ENCODE peak calls at places on chromosomes 12 and 14, in four cellular contexts. C is GM12891, L is H1, S is HepG2. T is an unnamed sample.
A peak's percentile ranks its signal among the peaks of the same experiment; 100 is the strongest.

GRCh38 chr14:105070760-105071137 is 5.5 kb upstream of the GPR132 start:
- DNase-seq in C (no peak), L (no peak), S (no peak), T (no peak)

GRCh38 chr12:126676426-126676825 is 1590.5 kb upstream of the TMEM132C start:
- DNase-seq in C (no peak), L (no peak), S (no peak), T (no peak)

GRCh38 chr12:128078311-128078851 is 188.6 kb upstream of the TMEM132C start:
- DNase-seq in C (no peak), L (no peak), S (no peak), T (no peak)

GRCh38 chr12:124509676-124510300 is 57.6 kb downstream of the NCOR2 start:
- DNase-seq in C (no peak), L (no peak), S (peak; percentile 86), T (no peak)

GRCh38 chr12:65977384-65977783 is 153.1 kb downstream of the HMGA2 start:
- DNase-seq in C (no peak), L (no peak), S (no peak), T (no peak)

GRCh38 chr12:50344775-50345174 is 51.6 kb downstream of the FAM186A start:
- DNase-seq in C (no peak), L (no peak), S (no peak), T (no peak)

GRCh38 chr14:31122921-31123320 is 84.7 kb downstream of the HECTD1 start:
- DNase-seq in C (no peak), L (no peak), S (no peak), T (no peak)

GRCh38 chr14:45133683-45134050 is 614 bp downstream of the FKBP3 start:
- DNase-seq in C (no peak), L (no peak), S (no peak), T (no peak)

GRCh38 chr12:18454330-18454729 is 193.0 kb downstream of the PIK3C2G start:
- DNase-seq in C (no peak), L (no peak), S (no peak), T (no peak)

GRCh38 chr12:102474438-102475064 is 5.8 kb downstream of the IGF1 start:
- DNase-seq in C (no peak), L (no peak), S (no peak), T (no peak)

GRCh38 chr14:96568646-96569045 is 66.5 kb downstream of the PAPOLA start:
- DNase-seq in C (no peak), L (no peak), S (no peak), T (no peak)

GRCh38 chr14:96231731-96232130 is 24.3 kb upstream of the BDKRB1 start:
- DNase-seq in C (no peak), L (no peak), S (no peak), T (no peak)

GRCh38 chr14:64696355-64696844 is 7.8 kb upstream of the PLEKHG3 start:
- DNase-seq in C (no peak), L (no peak), S (no peak), T (no peak)
- TF ChIP-seq POLR2AphosphoS5 in C (no peak), L (no peak), S (no peak), T (no peak)

GRCh38 chr12:108634225-108634795 is 616 bp upstream of the SELPLG start:
- DNase-seq in C (no peak), L (no peak), S (no peak), T (no peak)

GRCh38 chr12:108637222-108637621 is 3.5 kb upstream of the SELPLG start:
- DNase-seq in C (no peak), L (no peak), S (no peak), T (no peak)

GRCh38 chr12:108635997-108636808 is 2.5 kb upstream of the SELPLG start:
- DNase-seq in C (no peak), L (no peak), S (no peak), T (no peak)

GRCh38 chr12:108633534-108634224 is at the start of gene SELPLG:
- DNase-seq in C (peak; percentile 68), L (no peak), S (no peak), T (peak; percentile 83)

DNA sequence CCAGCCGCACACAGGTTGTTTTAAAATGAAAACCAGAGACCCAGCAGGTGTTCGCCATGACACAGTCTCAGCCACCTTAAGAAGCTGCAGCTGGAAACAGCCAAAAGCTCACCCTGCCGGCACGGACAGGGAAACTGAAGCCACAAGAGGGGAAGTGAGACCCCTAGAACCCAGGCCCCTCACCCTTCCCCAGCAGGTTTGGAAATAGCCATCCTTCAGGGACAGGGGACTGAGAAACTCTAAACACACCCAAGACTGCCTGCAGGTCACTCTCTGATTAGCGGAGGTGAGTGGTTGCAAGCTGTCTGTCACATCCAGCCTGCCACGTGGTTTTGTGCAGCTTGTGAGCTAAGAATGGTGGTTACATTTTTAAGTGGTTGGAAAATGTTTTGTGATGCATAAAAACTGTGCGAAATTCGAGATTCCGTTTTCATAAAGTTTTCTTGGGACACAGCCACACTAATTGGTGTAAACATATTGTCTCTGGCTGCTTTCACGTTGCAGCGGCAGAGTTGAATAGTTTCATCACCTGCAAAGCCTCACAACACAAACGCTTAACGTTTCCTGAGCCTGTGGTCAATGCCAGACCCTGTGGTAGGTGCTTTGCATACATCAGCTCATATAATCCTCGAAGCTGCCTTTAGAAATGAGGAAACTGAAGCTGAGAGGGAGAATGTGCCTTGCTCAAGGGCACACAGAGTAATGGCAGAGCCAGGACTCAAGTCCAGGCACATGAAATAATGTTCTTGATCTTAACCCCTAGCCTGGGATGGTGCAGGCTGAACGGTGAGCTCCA is 1.7 kb upstream of the SELPLG start:
- DNase-seq in C (peak; percentile 56), L (no peak), S (no peak), T (peak; percentile 57)
- TF ChIP-seq TAF1 in C (peak; percentile 59), L (no peak), S (no peak), T (no peak)

DNA sequence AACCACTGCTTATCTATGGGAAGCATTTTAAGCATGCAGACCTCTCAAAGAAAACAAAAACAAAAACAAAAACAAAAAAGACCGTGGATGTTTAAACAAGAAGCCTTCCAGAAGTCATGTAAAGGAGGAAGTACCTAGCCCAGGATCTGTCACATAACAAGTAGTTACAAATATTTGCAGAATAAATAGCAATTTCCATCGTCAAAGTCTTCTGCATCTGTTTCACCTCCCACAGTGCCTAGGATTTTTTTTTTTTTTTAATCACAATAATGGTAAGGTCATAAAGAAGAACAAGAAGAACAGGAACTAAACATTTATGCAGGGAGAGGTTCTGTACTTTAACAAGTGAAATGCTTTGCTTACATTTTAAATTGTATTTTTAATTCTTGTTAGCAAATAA is 2.4 kb upstream of the STXBP6 start:
- DNase-seq in C (no peak), L (no peak), S (no peak), T (no peak)
- TF ChIP-seq POLR2A in C (no peak), L (no peak), S (no peak), T (no peak)

GRCh38 chr12:121787063-121787774 is 6.3 kb downstream of the RHOF start:
- DNase-seq in C (no peak), L (no peak), S (no peak), T (no peak)
- TF ChIP-seq POLR2AphosphoS5 in C (no peak), L (no peak), S (no peak), T (no peak)

GRCh38 chr12:102879-103168 is 36.3 kb downstream of the IQSEC3 start:
- DNase-seq in C (no peak), L (peak; percentile 66), S (no peak), T (no peak)

GRCh38 chr12:106118-106561 is 39.6 kb downstream of the IQSEC3 start:
- DNase-seq in C (peak; percentile 74), L (no peak), S (peak; percentile 17), T (peak; percentile 65)

GRCh38 chr12:105696-106095 is 39.1 kb downstream of the IQSEC3 start:
- DNase-seq in C (no peak), L (no peak), S (no peak), T (no peak)

GRCh38 chr12:103169-103981 is 36.8 kb downstream of the IQSEC3 start:
- DNase-seq in C (no peak), L (peak; percentile 66), S (no peak), T (no peak)

DNA sequence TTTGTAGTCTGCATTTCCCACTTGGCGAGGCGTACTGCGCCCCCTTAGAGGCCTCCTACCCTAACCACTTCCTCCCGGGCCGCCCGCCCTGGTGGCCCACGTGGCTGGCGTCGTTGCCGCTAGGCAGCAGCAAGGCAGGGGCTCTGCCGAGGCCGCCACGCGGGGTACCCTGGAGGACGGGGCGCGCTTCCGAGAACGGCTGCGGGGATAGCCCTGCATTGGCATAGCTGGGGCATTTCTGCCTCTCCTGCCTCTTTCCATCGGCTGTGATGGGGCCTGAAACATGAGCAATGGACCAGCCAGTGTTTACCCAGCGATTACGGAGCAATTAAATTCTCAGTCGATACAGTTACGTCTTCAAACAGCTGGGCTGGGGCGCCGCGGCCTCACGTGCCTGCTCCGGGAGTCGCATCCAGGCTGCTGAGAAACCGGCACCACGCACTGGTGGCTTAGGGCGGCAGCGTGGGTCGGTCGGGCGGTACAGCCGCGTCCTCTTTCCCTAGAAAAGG is 38.1 kb downstream of the IQSEC3 start:
- DNase-seq in C (no peak), L (peak; percentile 56), S (peak; percentile 18), T (no peak)
- TF ChIP-seq TAF1 in C (no peak), L (no peak), S (no peak), T (no peak)

GRCh38 chr14:35573911-35574310 is 39.9 kb downstream of the INSM2 start:
- DNase-seq in C (no peak), L (no peak), S (no peak), T (no peak)
- TF ChIP-seq POLR2A in C (no peak), L (no peak), S (no peak), T (no peak)

GRCh38 chr12:69055280-69055679 is 122.3 kb upstream of the CPM start:
- DNase-seq in C (no peak), L (no peak), S (peak; percentile 34), T (no peak)

GRCh38 chr12:69056743-69057515 is 124.0 kb upstream of the CPM start:
- DNase-seq in C (no peak), L (no peak), S (no peak), T (no peak)

GRCh38 chr12:69055706-69056105 is 122.7 kb upstream of the CPM start:
- DNase-seq in C (no peak), L (no peak), S (no peak), T (no peak)

GRCh38 chr12:69054343-69055056 is 121.5 kb upstream of the CPM start:
- DNase-seq in C (no peak), L (no peak), S (peak; percentile 58), T (no peak)

GRCh38 chr12:69052613-69053408 is 119.8 kb upstream of the CPM start:
- DNase-seq in C (no peak), L (no peak), S (peak; percentile 91), T (no peak)
- TF ChIP-seq POLR2AphosphoS5 in C (no peak), L (no peak), S (no peak), T (no peak)

GRCh38 chr12:121861549-121862254 is 3.0 kb upstream of the HPD start:
- DNase-seq in C (no peak), L (no peak), S (peak; percentile 45), T (no peak)
- TF ChIP-seq TAF1 in C (no peak), L (no peak), S (no peak), T (no peak)

DNA sequence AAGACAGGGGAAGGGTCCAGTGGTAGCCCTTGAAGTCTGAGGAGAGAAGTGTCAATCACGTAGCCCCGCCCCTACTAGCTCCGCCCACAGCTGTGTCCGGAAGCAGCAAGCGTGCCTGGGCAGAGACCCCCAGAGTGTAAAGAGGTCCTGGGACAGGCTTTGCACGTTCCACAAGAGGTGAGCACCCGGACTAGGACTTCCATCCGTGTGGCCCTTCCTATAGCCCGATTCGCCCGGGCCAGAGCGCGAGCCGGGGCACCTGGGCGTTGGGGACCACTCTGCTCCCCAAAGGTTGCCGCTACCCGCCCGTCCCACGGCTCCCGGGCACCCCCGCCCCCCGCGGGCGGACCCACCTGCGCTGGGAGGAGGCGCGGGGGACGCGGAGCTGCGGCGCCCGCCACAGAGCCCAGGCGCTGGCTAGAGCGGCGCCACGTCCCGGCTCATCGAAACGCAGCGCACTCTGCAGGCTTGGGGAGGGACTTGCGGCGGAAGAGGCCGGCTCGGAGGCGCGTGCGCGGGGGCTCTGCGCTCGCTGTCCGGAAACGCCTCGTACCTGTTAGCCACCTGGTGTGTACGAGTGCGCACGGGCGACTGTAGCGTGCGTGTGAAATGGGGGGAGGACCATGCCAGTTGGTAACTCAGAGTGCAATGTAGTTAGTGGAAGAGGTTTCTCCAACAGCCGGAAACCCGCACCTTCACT is at the start of gene RABGGTA:
- DNase-seq in C (peak; percentile 97), L (peak; percentile 98), S (peak; percentile 96), T (peak; percentile 98)
- TF ChIP-seq POLR2A in C (peak; percentile 79), L (no peak), S (no peak), T (peak; percentile 88)